ENCODE peak calls at places on chromosomes 2 and 18, in nine cellular contexts. W, M, R, X, V, F, Q, L and H are unnamed samples.

GRCh38 chr2:173010233-173010632 is 65.4 kb upstream of the MAP3K20 start:
- DNase-seq in M (no peak), Q (no peak), R (no peak), W (no peak), X (no peak), F (no peak), L (no peak), V (no peak), H (no peak)

GRCh38 chr2:98936133-98936916 is at the start of gene CRACDL:
- DNase-seq in L (no peak), W (no peak), F (no peak), Q (no peak), X (no peak), V (no peak), M (peak), R (no peak), H (no peak)

GRCh38 chr2:71340176-71340575 is 8.6 kb downstream of the ZNF638 start:
- DNase-seq in M (no peak), R (no peak), V (no peak), X (no peak), Q (no peak), W (no peak), L (no peak), F (no peak), H (no peak)

GRCh38 chr2:241070361-241070760 is 31.7 kb downstream of the MTERF4 start:
- DNase-seq in R (no peak), X (no peak), F (no peak), V (no peak), Q (no peak), L (peak), W (no peak), M (no peak), H (no peak)

GRCh38 chr2:217723078-217723477 is 279.7 kb downstream of the TNS1 start:
- DNase-seq in R (no peak), X (no peak), W (no peak), M (no peak), V (no peak), F (no peak), Q (peak), L (no peak), H (no peak)

GRCh38 chr2:165328272-165328671 is 89.1 kb downstream of the SCN2A start:
- DNase-seq in L (no peak), V (no peak), X (no peak), Q (no peak), F (peak), M (peak), W (no peak), R (no peak), H (peak)

GRCh38 chr2:48131503-48132293 is 225.4 kb upstream of the FBXO11 start:
- DNase-seq in L (no peak), V (peak), Q (peak), W (no peak), X (peak), M (no peak), R (no peak), F (no peak), H (no peak)

GRCh38 chr2:169095631-169096105 is 26.3 kb downstream of the DHRS9 start:
- DNase-seq in Q (peak), W (peak), F (no peak), M (peak), R (no peak), V (peak), L (no peak), X (no peak), H (no peak)

GRCh38 chr2:8538531-8538930 is 143.3 kb upstream of the ID2 start:
- DNase-seq in M (no peak), W (no peak), X (no peak), F (no peak), L (no peak), R (no peak), Q (no peak), V (no peak), H (no peak)

GRCh38 chr2:234290671-234291070 is 206.2 kb downstream of the ARL4C start:
- DNase-seq in V (no peak), X (no peak), W (no peak), Q (no peak), L (peak), M (peak), F (peak), R (peak), H (peak)

GRCh38 chr2:66555076-66555475 is 120.2 kb downstream of the MEIS1 start:
- DNase-seq in R (no peak), X (no peak), L (no peak), V (no peak), W (no peak), M (no peak), Q (peak), F (no peak), H (no peak)

GRCh38 chr2:31475692-31476091 is 61.1 kb upstream of the XDH start:
- DNase-seq in X (no peak), M (no peak), R (no peak), Q (peak), V (no peak), L (no peak), F (no peak), W (no peak), H (no peak)

GRCh38 chr2:95303191-95303914 is 6.2 kb downstream of the KCNIP3 start:
- DNase-seq in R (no peak), Q (no peak), F (no peak), L (no peak), W (no peak), X (no peak), V (peak), M (no peak), H (no peak)

GRCh38 chr18:39341106-39341505 is 1775.5 kb upstream of the CELF4 start:
- DNase-seq in L (no peak), Q (no peak), V (no peak), X (no peak), M (no peak), W (no peak), R (no peak), F (no peak), H (no peak)

GRCh38 chr2:142682528-142682927 is 194.9 kb upstream of the KYNU start:
- DNase-seq in W (peak), F (peak), R (no peak), M (peak), V (peak), L (no peak), X (no peak), Q (peak), H (peak)

GRCh38 chr2:127620867-127621266 is 25.1 kb upstream of the GPR17 start:
- DNase-seq in R (no peak), X (no peak), M (no peak), Q (no peak), L (no peak), V (no peak), W (no peak), F (no peak), H (peak)

GRCh38 chr2:154375625-154376020 is 322.9 kb upstream of the KCNJ3 start:
- DNase-seq in F (peak), R (no peak), W (peak), Q (peak), V (peak), L (no peak), X (peak), M (peak), H (peak)

GRCh38 chr2:38037757-38038615 is 38.0 kb downstream of the CYP1B1 start:
- DNase-seq in L (peak), M (peak), R (peak), W (no peak), V (peak), F (peak), X (no peak), Q (peak), H (no peak)

GRCh38 chr2:223585691-223586090 is 16.5 kb downstream of the SCG2 start:
- DNase-seq in X (no peak), W (peak), Q (peak), F (no peak), M (no peak), V (no peak), L (no peak), R (no peak), H (no peak)

GRCh38 chr2:172995323-172996244 is 80.1 kb upstream of the MAP3K20 start:
- DNase-seq in W (peak), X (no peak), R (peak), F (no peak), L (no peak), M (peak), V (no peak), Q (peak), H (no peak)

GRCh38 chr2:6754412-6754811 is 111.3 kb downstream of the CMPK2 start:
- DNase-seq in Q (no peak), R (no peak), L (no peak), F (no peak), X (no peak), V (no peak), W (no peak), M (no peak), H (no peak)

GRCh38 chr2:104434363-104434792 is 419.5 kb upstream of the POU3F3 start:
- DNase-seq in V (peak), F (peak), Q (no peak), L (no peak), M (no peak), X (no peak), R (no peak), W (no peak), H (peak)

GRCh38 chr18:74084184-74084583 is 63.5 kb downstream of the FBXO15 start:
- DNase-seq in X (no peak), M (no peak), L (no peak), R (no peak), F (no peak), V (no peak), W (no peak), Q (no peak), H (no peak)

GRCh38 chr2:134392689-134393476 is 139.0 kb downstream of the MGAT5 start:
- DNase-seq in Q (peak), F (no peak), W (no peak), M (no peak), X (no peak), V (no peak), L (no peak), R (no peak), H (no peak)

GRCh38 chr2:149038442-149039212 is at the start of gene LYPD6B:
- DNase-seq in X (no peak), Q (no peak), F (peak), M (no peak), V (no peak), L (no peak), R (no peak), W (no peak), H (no peak)

GRCh38 chr2:48471048-48471474 is 58.9 kb upstream of the STON1 start:
- DNase-seq in Q (peak), R (no peak), F (no peak), X (peak), L (no peak), V (peak), M (peak), W (peak), H (peak)

GRCh38 chr2:150090031-150090430 is 397.4 kb downstream of the RND3 start:
- DNase-seq in Q (no peak), L (no peak), M (no peak), F (no peak), X (no peak), V (no peak), W (no peak), R (no peak), H (no peak)